ENCODE peak calls at places on chromosomes 6 and 20, in six cellular contexts. One of them, this sample, is unnamed. For H3K4me1, the result is how much of the 10 kb centered on the place peaks cover.

GRCh38 chr6:30889921-30890645 is 5.8 kb downstream of the DDR1 start:
- DNase-seq in mesenchymal stem cell: no peak
- DNase-seq in astrocyte: peak
- DNase-seq in GM23248: no peak
- DNase-seq in H1: no peak
- DNase-seq in HCT116: no peak
- DNase-seq in this sample: no peak

GRCh38 chr20:32623667-32624157 is 38.6 kb upstream of the NOL4L start:
- DNase-seq in GM23248: no peak
- DNase-seq in astrocyte: no peak
- DNase-seq in mesenchymal stem cell: no peak
- DNase-seq in H1: peak
- DNase-seq in HCT116: no peak
- DNase-seq in this sample: no peak

GRCh38 chr6:1633366-1634021 is 23.8 kb downstream of the FOXC1 start:
- DNase-seq in mesenchymal stem cell: no peak
- DNase-seq in H1: no peak
- DNase-seq in GM23248: no peak
- DNase-seq in astrocyte: no peak
- DNase-seq in HCT116: no peak
- DNase-seq in this sample: no peak

GRCh38 chr6:56482525-56482924 is 160.2 kb downstream of the DST start:
- DNase-seq in mesenchymal stem cell: no peak
- DNase-seq in GM23248: no peak
- DNase-seq in astrocyte: no peak
- DNase-seq in HCT116: no peak
- DNase-seq in H1: no peak
- DNase-seq in this sample: no peak

GRCh38 chr6:50819527-50819905 is 845 bp downstream of the TFAP2B start:
- DNase-seq in H1: no peak
- DNase-seq in HCT116: no peak
- DNase-seq in astrocyte: no peak
- DNase-seq in GM23248: peak
- DNase-seq in mesenchymal stem cell: peak
- DNase-seq in this sample: peak

GRCh38 chr6:105993769-105994521 is 92.2 kb upstream of the PRDM1 start:
- DNase-seq in H1: no peak
- DNase-seq in astrocyte: no peak
- DNase-seq in HCT116: no peak
- DNase-seq in mesenchymal stem cell: peak
- DNase-seq in GM23248: peak
- DNase-seq in this sample: peak

GRCh38 chr20:8809107-8809953 is 259.6 kb upstream of the PLCB4 start:
- DNase-seq in GM23248: no peak
- DNase-seq in HCT116: no peak
- DNase-seq in mesenchymal stem cell: no peak
- DNase-seq in H1: no peak
- DNase-seq in astrocyte: no peak
- DNase-seq in this sample: no peak

GRCh38 chr6:94487371-94487770 is 1068.0 kb upstream of the EPHA7 start:
- DNase-seq in H1: no peak
- DNase-seq in astrocyte: no peak
- DNase-seq in mesenchymal stem cell: no peak
- DNase-seq in HCT116: no peak
- DNase-seq in GM23248: no peak
- DNase-seq in this sample: no peak

GRCh38 chr6:49423817-49424216 is 39.2 kb downstream of the MMUT start:
- DNase-seq in H1: no peak
- DNase-seq in HCT116: no peak
- DNase-seq in GM23248: peak
- DNase-seq in astrocyte: no peak
- DNase-seq in mesenchymal stem cell: no peak
- DNase-seq in this sample: peak

GRCh38 chr6:32814145-32814544 is 2.7 kb downstream of the HLA-DOB start:
- DNase-seq in H1: no peak
- DNase-seq in HCT116: no peak
- DNase-seq in astrocyte: no peak
- DNase-seq in GM23248: no peak
- DNase-seq in mesenchymal stem cell: no peak
- DNase-seq in this sample: no peak
- H3K4me1 ChIP-seq in H1: under half
- H3K4me1 ChIP-seq in HCT116: under half
- H3K4me1 ChIP-seq in astrocyte: under half
- H3K4me1 ChIP-seq in GM23248: under half
- H3K4me1 ChIP-seq in mesenchymal stem cell: under half
- H3K4me1 ChIP-seq in this sample: under half

GRCh38 chr6:159996626-159997497 is 28.0 kb downstream of the IGF2R start:
- DNase-seq in GM23248: no peak
- DNase-seq in H1: no peak
- DNase-seq in astrocyte: no peak
- DNase-seq in mesenchymal stem cell: no peak
- DNase-seq in HCT116: no peak
- DNase-seq in this sample: no peak

GRCh38 chr6:159992366-159992765 is 23.5 kb downstream of the IGF2R start:
- DNase-seq in GM23248: no peak
- DNase-seq in HCT116: no peak
- DNase-seq in H1: no peak
- DNase-seq in mesenchymal stem cell: no peak
- DNase-seq in astrocyte: no peak
- DNase-seq in this sample: no peak

GRCh38 chr6:159997498-159998101 is 28.7 kb downstream of the IGF2R start:
- DNase-seq in HCT116: no peak
- DNase-seq in astrocyte: no peak
- DNase-seq in mesenchymal stem cell: no peak
- DNase-seq in H1: no peak
- DNase-seq in GM23248: no peak
- DNase-seq in this sample: no peak

GRCh38 chr6:159996087-159996622 is 27.3 kb downstream of the IGF2R start:
- DNase-seq in HCT116: no peak
- DNase-seq in mesenchymal stem cell: no peak
- DNase-seq in GM23248: no peak
- DNase-seq in astrocyte: no peak
- DNase-seq in H1: no peak
- DNase-seq in this sample: no peak

GRCh38 chr6:159995405-159995804 is 26.5 kb downstream of the IGF2R start:
- DNase-seq in mesenchymal stem cell: no peak
- DNase-seq in GM23248: no peak
- DNase-seq in HCT116: no peak
- DNase-seq in astrocyte: no peak
- DNase-seq in H1: no peak
- DNase-seq in this sample: no peak
- H3K9ac ChIP-seq in mesenchymal stem cell: no peak
- H3K9ac ChIP-seq in GM23248: no peak
- H3K9ac ChIP-seq in HCT116: no peak
- H3K9ac ChIP-seq in astrocyte: no peak
- H3K9ac ChIP-seq in H1: no peak
- H3K9ac ChIP-seq in this sample: no peak

DNA sequence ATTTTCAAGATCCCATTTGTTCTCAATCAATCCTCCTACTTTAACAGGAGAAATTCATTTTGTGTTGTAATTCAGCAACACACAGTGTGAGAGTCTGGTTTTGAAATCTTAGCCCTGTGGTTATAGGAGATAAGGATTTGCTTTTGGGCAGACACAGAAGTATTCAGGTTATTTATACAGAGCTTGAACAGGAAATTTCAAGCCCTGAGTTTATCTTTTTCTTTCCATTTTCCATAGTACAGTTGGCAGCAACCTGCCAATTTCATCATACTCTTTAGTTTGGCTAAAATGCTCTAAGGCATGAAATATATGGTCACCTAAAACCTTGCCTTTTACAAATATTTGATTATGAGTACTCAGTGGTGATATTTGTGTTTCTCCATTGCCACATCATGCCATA is 41.4 kb downstream of the PKIB start:
- DNase-seq in astrocyte: peak
- DNase-seq in H1: no peak
- DNase-seq in mesenchymal stem cell: peak
- DNase-seq in HCT116: no peak
- DNase-seq in GM23248: peak
- DNase-seq in this sample: peak
- H3K4me1 ChIP-seq in astrocyte: under half
- H3K4me1 ChIP-seq in H1: under half
- H3K4me1 ChIP-seq in mesenchymal stem cell: under half
- H3K4me1 ChIP-seq in HCT116: under half
- H3K4me1 ChIP-seq in GM23248: under half
- H3K4me1 ChIP-seq in this sample: under half

GRCh38 chr20:17543531-17543961 is 12.4 kb upstream of the BFSP1 start:
- DNase-seq in GM23248: peak
- DNase-seq in HCT116: no peak
- DNase-seq in H1: no peak
- DNase-seq in mesenchymal stem cell: peak
- DNase-seq in astrocyte: peak
- DNase-seq in this sample: peak
- H3K9ac ChIP-seq in GM23248: peak
- H3K9ac ChIP-seq in HCT116: no peak
- H3K9ac ChIP-seq in H1: no peak
- H3K9ac ChIP-seq in mesenchymal stem cell: peak
- H3K9ac ChIP-seq in astrocyte: peak
- H3K9ac ChIP-seq in this sample: peak

This sample was measured in adipocyte.